ENCODE peak calls at places on chromosomes 5 and 9, in five cellular contexts. P is colonic mucosa, K is lower leg skin, G is right lobe of liver, U is astrocyte. T is an unnamed sample.

GRCh38 chr9:92846662-92847145 is 31.1 kb downstream of the ZNF484 start:
- DNase-seq in P (no peak), K (no peak), G (no peak), U (no peak), T (no peak)

GRCh38 chr9:89674667-89675402 is 70.0 kb downstream of the GADD45G start:
- DNase-seq in P (peak), K (peak), G (no peak), U (no peak), T (no peak)

GRCh38 chr5:76367623-76368366 is 35.3 kb upstream of the IQGAP2 start:
- DNase-seq in P (no peak), K (no peak), G (no peak), U (peak), T (no peak)

GRCh38 chr9:135447126-135447525 is 32.5 kb upstream of the PPP1R26 start:
- DNase-seq in P (no peak), K (no peak), G (no peak), U (no peak), T (no peak)

GRCh38 chr5:57450991-57451876 is 31.4 kb downstream of the ACTBL2 start:
- DNase-seq in P (no peak), K (no peak), G (no peak), U (peak), T (no peak)

GRCh38 chr5:151947924-151948323 is 23.3 kb upstream of the GLRA1 start:
- DNase-seq in P (no peak), K (no peak), G (no peak), U (no peak), T (no peak)

GRCh38 chr5:150672237-150672883 is 11.3 kb downstream of the MYOZ3 start:
- DNase-seq in P (peak), K (peak), G (peak), U (no peak), T (peak)

GRCh38 chr5:104817127-104817526 is 1254.5 kb upstream of the NUDT12 start:
- DNase-seq in P (no peak), K (no peak), G (no peak), U (no peak), T (no peak)

GRCh38 chr5:118698774-118699173 is 289.6 kb downstream of the DTWD2 start:
- DNase-seq in P (no peak), K (no peak), G (no peak), U (no peak), T (no peak)

GRCh38 chr9:124491049-124491975 is 15.9 kb downstream of the NR5A1 start:
- DNase-seq in P (no peak), K (no peak), G (no peak), U (no peak), T (no peak)

GRCh38 chr5:16773990-16774389 is 157.2 kb upstream of the RETREG1 start:
- DNase-seq in P (no peak), K (no peak), G (no peak), U (peak), T (no peak)

GRCh38 chr5:88256872-88257271 is 11.8 kb downstream of the TMEM161B start:
- DNase-seq in P (no peak), K (no peak), G (no peak), U (no peak), T (no peak)

GRCh38 chr5:159091596-159091995 is 8.1 kb downstream of the EBF1 start:
- DNase-seq in P (no peak), K (no peak), G (no peak), U (no peak), T (no peak)

GRCh38 chr5:19988447-19988846 is 447 bp upstream of the CDH18 start:
- DNase-seq in P (no peak), K (no peak), G (no peak), U (no peak), T (no peak)

GRCh38 chr9:121122450-121123032 is 47.8 kb downstream of the CNTRL start:
- DNase-seq in P (no peak), K (no peak), G (no peak), U (no peak), T (no peak)

GRCh38 chr5:138458353-138458752 is 6.9 kb upstream of the EGR1 start:
- DNase-seq in P (no peak), K (no peak), G (no peak), U (no peak), T (no peak)

GRCh38 chr9:114824130-114824529 is 18.3 kb upstream of the TNFSF15 start:
- DNase-seq in P (no peak), K (no peak), G (no peak), U (peak), T (no peak)

GRCh38 chr5:116492776-116493175 is 81.8 kb downstream of the SEMA6A start:
- DNase-seq in P (no peak), K (no peak), G (no peak), U (no peak), T (no peak)

GRCh38 chr9:37903581-37903830 is 421 bp downstream of the SLC25A51 start:
- DNase-seq in P (peak), K (no peak), G (peak), U (no peak), T (peak)

GRCh38 chr9:127370651-127371648 is 26.0 kb upstream of the SLC2A8 start:
- DNase-seq in P (no peak), K (no peak), G (no peak), U (no peak), T (peak)

GRCh38 chr9:84266087-84266561 is 74.4 kb downstream of the SLC28A3 start:
- DNase-seq in P (peak), K (no peak), G (no peak), U (no peak), T (no peak)

GRCh38 chr5:120304653-120305052 is 159.4 kb upstream of the PRR16 start:
- DNase-seq in P (no peak), K (no peak), G (no peak), U (peak), T (no peak)

GRCh38 chr5:72556351-72557146 is 49.3 kb upstream of the ZNF366 start:
- DNase-seq in P (peak), K (peak), G (peak), U (peak), T (peak)
- H3K4me3 ChIP-seq in P (peak), K (peak), G (peak), U (peak), T (peak)

GRCh38 chr9:130846487-130847305 is 11.6 kb downstream of the ABL1 start:
- DNase-seq in P (no peak), K (no peak), G (peak), U (peak), T (no peak)

GRCh38 chr9:130845254-130845653 is 10.2 kb downstream of the ABL1 start:
- DNase-seq in P (no peak), K (no peak), G (no peak), U (no peak), T (peak)

GRCh38 chr9:130849356-130849755 is 14.3 kb downstream of the ABL1 start:
- DNase-seq in P (no peak), K (no peak), G (no peak), U (no peak), T (peak)

GRCh38 chr9:130845901-130846381 is 10.9 kb downstream of the ABL1 start:
- DNase-seq in P (no peak), K (no peak), G (no peak), U (peak), T (no peak)

DNA sequence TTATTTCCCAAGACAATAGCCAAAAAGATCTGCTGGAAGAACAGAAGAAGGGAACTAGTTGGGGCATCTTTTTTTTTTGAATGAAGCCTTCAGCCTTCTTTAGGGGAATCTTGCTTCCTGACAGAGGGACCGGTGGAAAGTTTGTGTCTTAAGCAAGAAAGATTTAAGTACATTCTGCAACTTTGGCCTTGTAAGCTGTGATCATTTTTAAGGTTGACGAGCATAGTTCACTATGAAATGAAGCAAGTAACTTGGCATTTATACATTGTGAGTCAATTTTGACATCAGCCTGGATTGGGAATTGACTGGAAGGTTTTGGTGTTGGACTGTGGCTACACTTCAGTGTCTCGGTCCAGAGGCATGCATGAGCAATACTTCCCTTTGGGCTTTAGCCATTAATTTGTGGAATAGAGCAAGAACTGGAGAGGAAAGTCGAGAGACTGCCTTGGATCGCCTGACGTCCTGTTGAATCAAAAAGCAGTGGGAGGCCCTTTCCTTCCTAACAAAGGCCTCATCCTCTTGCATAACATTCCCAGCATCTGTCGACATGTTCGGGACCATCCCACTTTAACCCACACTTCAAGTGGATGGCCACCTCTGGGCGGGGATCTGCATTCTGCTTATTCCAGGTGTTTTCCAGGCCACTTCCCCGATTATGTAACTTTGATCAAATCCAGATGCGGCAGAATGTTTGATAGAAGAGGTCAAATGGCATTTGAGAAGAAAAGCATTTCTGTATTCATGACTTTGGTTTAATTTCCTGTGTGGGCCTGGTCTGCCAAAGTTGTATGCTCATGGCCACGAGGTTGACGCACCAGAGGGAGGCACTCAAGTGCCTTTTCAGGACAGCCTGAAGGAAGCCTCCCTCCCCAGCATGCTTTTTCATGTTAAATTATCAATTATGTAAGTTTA is 12.5 kb downstream of the ABL1 start:
- DNase-seq in P (peak), K (peak), G (peak), U (peak), T (peak)
- TF ChIP-seq CTCF in P (no peak), K (no peak), G (no peak), U (peak), T (no peak)

GRCh38 chr5:67050125-67050524 is 146.5 kb downstream of the CD180 start:
- DNase-seq in P (peak), K (no peak), G (no peak), U (no peak), T (no peak)

GRCh38 chr5:67053229-67053628 is 143.4 kb downstream of the CD180 start:
- DNase-seq in P (no peak), K (no peak), G (no peak), U (no peak), T (no peak)

GRCh38 chr5:67052034-67052433 is 144.6 kb downstream of the CD180 start:
- DNase-seq in P (no peak), K (no peak), G (no peak), U (no peak), T (no peak)

GRCh38 chr5:67050635-67051034 is 146.0 kb downstream of the CD180 start:
- DNase-seq in P (no peak), K (no peak), G (no peak), U (no peak), T (no peak)

DNA sequence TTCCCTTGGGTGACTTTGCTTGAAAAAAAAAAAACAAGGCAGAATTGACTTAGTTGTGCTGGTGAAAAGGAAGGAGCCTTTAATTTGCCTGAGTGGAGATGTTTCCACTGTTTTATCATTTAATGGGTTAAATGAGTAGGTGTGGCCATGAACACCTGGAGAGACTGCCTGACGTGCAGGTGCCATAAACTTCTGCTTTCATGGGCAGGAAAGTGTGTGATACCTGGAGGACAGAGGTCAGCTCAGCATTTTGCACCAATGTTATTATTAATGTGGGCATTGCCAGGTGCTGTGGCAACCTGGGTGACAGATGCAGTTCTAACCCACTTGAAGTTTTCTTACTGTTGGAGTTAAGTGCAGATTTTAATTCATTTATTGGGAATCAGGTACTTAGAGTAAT is 145.4 kb downstream of the CD180 start:
- DNase-seq in P (peak), K (no peak), G (no peak), U (no peak), T (no peak)
- H3K4me3 ChIP-seq in P (no peak), K (no peak), G (no peak), U (no peak), T (no peak)

GRCh38 chr5:10800852-10801251 is 39.8 kb upstream of the DAP start:
- DNase-seq in P (no peak), K (no peak), G (no peak), U (no peak), T (no peak)

GRCh38 chr5:10797246-10797645 is 36.2 kb upstream of the DAP start:
- DNase-seq in P (no peak), K (no peak), G (no peak), U (no peak), T (no peak)

DNA sequence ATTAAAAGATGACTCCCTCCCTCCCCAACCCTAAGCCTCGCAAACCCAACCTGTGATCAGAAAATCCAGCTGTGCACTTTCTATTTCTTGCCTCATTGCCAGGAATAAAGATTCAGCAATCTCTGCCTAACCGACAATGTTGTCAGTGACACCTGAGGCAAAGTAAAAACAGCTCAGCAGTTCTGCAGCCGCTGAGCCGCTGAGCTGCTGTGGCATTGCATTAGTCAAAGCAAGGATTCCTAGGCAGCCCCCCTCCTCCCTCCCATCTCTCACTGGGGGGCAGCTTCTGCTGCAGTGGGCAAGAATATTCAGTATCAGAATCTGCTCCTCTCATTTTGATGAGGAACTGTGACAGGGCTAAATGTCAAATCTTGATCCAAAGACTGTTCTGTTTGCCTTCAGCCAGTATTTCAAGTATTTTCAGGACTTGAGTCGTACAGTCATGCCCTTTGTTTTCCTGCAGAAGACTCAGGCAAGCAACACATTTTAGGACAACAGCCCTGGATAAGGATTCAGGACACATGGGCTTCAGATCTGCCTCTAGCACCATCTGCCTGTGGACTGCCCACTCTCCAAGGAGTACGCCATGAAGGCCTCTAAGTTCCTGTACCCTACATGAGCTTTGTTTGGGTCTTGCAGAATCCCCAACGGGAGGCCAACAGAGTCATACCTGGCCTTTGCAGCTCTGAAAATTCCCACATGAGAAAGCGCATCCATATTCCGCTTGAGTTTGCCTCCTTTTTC is 41.1 kb upstream of the DAP start:
- DNase-seq in P (no peak), K (no peak), G (no peak), U (no peak), T (no peak)
- TF ChIP-seq CTCF in P (no peak), K (no peak), G (peak), U (no peak), T (no peak)

GRCh38 chr5:9610344-9610743 is 19.8 kb downstream of the TAS2R1 start:
- DNase-seq in P (no peak), K (no peak), G (no peak), U (no peak), T (no peak)
- H3K4me3 ChIP-seq in P (no peak), K (no peak), G (no peak), U (no peak), T (no peak)

DNA sequence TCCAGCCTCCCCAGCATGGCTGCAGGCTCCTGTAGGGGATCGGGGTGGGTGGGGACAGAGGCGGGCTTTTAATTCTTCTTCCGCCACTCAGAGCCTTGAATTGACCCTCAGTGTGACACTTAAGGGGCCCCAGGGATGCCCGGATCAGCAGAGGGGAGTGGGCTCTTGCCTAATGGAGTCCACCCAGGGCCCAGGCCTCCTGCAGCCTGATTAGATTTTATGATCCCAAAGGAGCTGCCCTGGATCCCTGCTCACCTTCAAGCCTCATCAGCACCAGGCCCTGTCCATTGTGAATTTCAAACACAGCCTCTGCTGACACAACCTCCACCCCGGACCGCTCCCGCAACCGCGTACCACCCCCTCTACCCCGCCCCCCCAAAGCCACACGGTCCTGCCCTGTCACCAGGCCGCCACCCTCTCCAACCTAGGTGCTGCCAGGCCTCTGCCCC is 214.1 kb upstream of the IER5L start:
- DNase-seq in P (peak), K (no peak), G (no peak), U (no peak), T (no peak)
- TF ChIP-seq CTCF in P (no peak), K (no peak), G (no peak), U (no peak), T (no peak)

GRCh38 chr9:75921403-75922127 is 31.1 kb downstream of the PCSK5 start:
- DNase-seq in P (no peak), K (no peak), G (no peak), U (no peak), T (no peak)
- H3K4me3 ChIP-seq in P (no peak), K (no peak), G (no peak), U (no peak), T (no peak)

GRCh38 chr9:122835313-122835731 is 6.9 kb upstream of the PDCL start:
- DNase-seq in P (no peak), K (no peak), G (no peak), U (no peak), T (no peak)
- TF ChIP-seq CTCF in P (no peak), K (no peak), G (no peak), U (no peak), T (no peak)

GRCh38 chr5:1667648-1668140 is 131.9 kb downstream of the MRPL36 start:
- DNase-seq in P (no peak), K (peak), G (no peak), U (no peak), T (peak)
- H3K4me3 ChIP-seq in P (no peak), K (no peak), G (no peak), U (no peak), T (peak)

DNA sequence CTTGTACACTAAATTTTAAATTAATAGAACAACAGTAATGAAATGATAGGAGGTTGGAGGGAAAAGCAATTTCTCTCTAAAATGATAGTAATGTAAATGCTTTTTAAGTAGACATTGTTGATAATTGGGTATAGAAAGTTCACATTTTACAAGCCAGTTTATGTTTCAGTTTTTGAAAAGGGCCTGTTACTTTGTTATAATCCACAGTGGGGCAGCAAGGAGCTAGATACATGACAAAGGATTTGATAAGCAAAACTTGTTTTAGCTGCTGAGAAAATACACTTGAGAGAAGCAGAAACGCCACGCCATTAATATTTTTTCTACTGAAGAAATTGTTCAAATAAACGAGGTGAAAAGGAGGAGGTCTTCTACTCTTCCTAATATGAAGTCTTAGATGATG is 30.2 kb downstream of the SREK1 start:
- DNase-seq in P (no peak), K (no peak), G (no peak), U (no peak), T (no peak)
- TF ChIP-seq CTCF in P (no peak), K (no peak), G (peak), U (peak), T (peak)